ENCODE peak calls at places on chromosomes 3 and 15, in seven cellular contexts. P is fibroblast of pulmonary artery; B is OCI-M1; Z is NCI-H1417; S is BJ; X is upper lobe of right lung; J is activated CD4-positive, CD25-positive, alpha-beta regulatory T cell. Q is an unnamed sample.

GRCh38 chr15:83287541-83288027 is 3.1 kb upstream of the BNC1 start:
- DNase-seq in P (peak), B (no peak), Z (no peak), S (peak), X (no peak), J (no peak), Q (no peak)

GRCh38 chr3:126570103-126570541 is 11.4 kb upstream of the C3orf22 start:
- DNase-seq in P (no peak), B (no peak), Z (no peak), S (no peak), X (no peak), J (no peak), Q (no peak)

GRCh38 chr3:18112976-18113766 is 312.0 kb downstream of the SATB1 start:
- DNase-seq in P (no peak), B (no peak), Z (no peak), S (no peak), X (no peak), J (no peak), Q (no peak)

GRCh38 chr3:59486468-59486964 is 436.7 kb upstream of the CFAP20DC start:
- DNase-seq in P (no peak), B (no peak), Z (no peak), S (no peak), X (no peak), J (no peak), Q (no peak)

GRCh38 chr3:149273096-149273751 is 51.6 kb upstream of the CP start:
- DNase-seq in P (peak), B (peak), Z (peak), S (peak), X (no peak), J (no peak), Q (peak)

GRCh38 chr3:107531917-107532469 is 9.2 kb downstream of the BBX start:
- DNase-seq in P (no peak), B (no peak), Z (no peak), S (no peak), X (no peak), J (no peak), Q (no peak)

GRCh38 chr3:155704041-155704440 is 40.8 kb downstream of the PLCH1 start:
- DNase-seq in P (no peak), B (no peak), Z (no peak), S (no peak), X (no peak), J (no peak), Q (no peak)

GRCh38 chr15:73295630-73296286 is 73.0 kb downstream of the HCN4 start:
- DNase-seq in P (peak), B (no peak), Z (no peak), S (no peak), X (no peak), J (no peak), Q (no peak)

GRCh38 chr3:31456373-31456772 is 76.4 kb upstream of the STT3B start:
- DNase-seq in P (no peak), B (peak), Z (no peak), S (no peak), X (no peak), J (no peak), Q (no peak)

GRCh38 chr3:1087066-1087555 is 5.7 kb upstream of the CNTN6 start:
- DNase-seq in P (peak), B (peak), Z (peak), S (no peak), X (peak), J (no peak), Q (no peak)

GRCh38 chr15:100818927-100819326 is 60.7 kb upstream of the ALDH1A3 start:
- DNase-seq in P (peak), B (peak), Z (no peak), S (peak), X (no peak), J (no peak), Q (no peak)

GRCh38 chr15:60154764-60155163 is 150.7 kb downstream of the FOXB1 start:
- DNase-seq in P (no peak), B (no peak), Z (no peak), S (no peak), X (no peak), J (no peak), Q (peak)

Q was measured in T-helper 1 cell.